ENCODE peak calls at places on chromosomes 4 and X, in four cellular contexts. J, W, V and U are unnamed samples.

GRCh38 chr4:6471303-6472007 is 959 bp downstream of the PPP2R2C start:
- DNase-seq in J (peak), W (no peak), V (no peak), U (no peak)

GRCh38 chrX:27915617-27916016 is 65.6 kb downstream of the DCAF8L1 start:
- DNase-seq in J (peak), W (peak), V (no peak), U (no peak)

GRCh38 chrX:129359269-129359668 is 164.0 kb downstream of the SMARCA1 start:
- DNase-seq in J (no peak), W (peak), V (no peak), U (no peak)

GRCh38 chrX:102599950-102600579 is 750 bp downstream of the ARMCX5 start:
- DNase-seq in J (peak), W (peak), V (no peak), U (no peak)

GRCh38 chr4:7430368-7430964 is 4.3 kb downstream of the PSAPL1 start:
- DNase-seq in J (peak), W (peak), V (no peak), U (no peak)

GRCh38 chrX:69988955-69989394 is 60.8 kb downstream of the AWAT2 start:
- DNase-seq in J (no peak), W (no peak), V (no peak), U (no peak)

GRCh38 chr4:41611881-41612871 is 74.2 kb downstream of the LIMCH1 start:
- DNase-seq in J (peak), W (peak), V (peak), U (no peak)

GRCh38 chrX:130789793-130790192 is 113.2 kb downstream of the ENOX2 start:
- DNase-seq in J (no peak), W (no peak), V (no peak), U (no peak)

GRCh38 chrX:39165185-39165584 is 363.9 kb downstream of the MID1IP1 start:
- DNase-seq in J (no peak), W (no peak), V (no peak), U (peak)

GRCh38 chr4:174154455-174154854 is 129.0 kb downstream of the FBXO8 start:
- DNase-seq in J (peak), W (peak), V (no peak), U (no peak)

GRCh38 chr4:19329077-19329476 is 922.6 kb upstream of the SLIT2 start:
- DNase-seq in J (no peak), W (no peak), V (no peak), U (no peak)

GRCh38 chr4:186792994-186793393 is 69.3 kb upstream of the FAT1 start:
- DNase-seq in J (peak), W (no peak), V (no peak), U (no peak)
- TF ChIP-seq CTCF in J (no peak), W (no peak), V (no peak), U (no peak)

GRCh38 chrX:142804085-142804484 is 221.6 kb upstream of the SPANXN4 start:
- DNase-seq in J (peak), W (peak), V (no peak), U (no peak)
- TF ChIP-seq CTCF in J (no peak), W (peak), V (no peak), U (no peak)

DNA sequence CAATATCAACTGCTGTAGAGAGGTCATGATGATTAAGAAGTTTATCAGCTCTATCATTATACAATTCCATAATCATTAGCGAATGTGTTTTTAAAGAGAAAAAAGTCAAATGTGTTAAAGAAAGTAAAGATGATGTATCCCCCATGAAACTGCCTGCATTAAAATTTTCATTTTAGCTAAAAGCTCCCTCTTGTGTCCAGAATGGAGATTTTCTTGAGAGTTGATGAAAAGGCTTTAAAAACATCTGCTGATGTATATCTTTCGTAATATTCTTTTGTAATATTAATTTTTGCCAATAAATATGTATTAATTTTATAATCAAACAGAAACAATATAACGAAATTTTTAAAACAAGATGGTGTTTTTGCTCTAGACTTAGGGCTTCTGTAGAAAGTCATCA is 52.1 kb upstream of the LHFPL1 start:
- DNase-seq in J (no peak), W (peak), V (no peak), U (no peak)
- TF ChIP-seq CTCF in J (no peak), W (peak), V (no peak), U (no peak)

DNA sequence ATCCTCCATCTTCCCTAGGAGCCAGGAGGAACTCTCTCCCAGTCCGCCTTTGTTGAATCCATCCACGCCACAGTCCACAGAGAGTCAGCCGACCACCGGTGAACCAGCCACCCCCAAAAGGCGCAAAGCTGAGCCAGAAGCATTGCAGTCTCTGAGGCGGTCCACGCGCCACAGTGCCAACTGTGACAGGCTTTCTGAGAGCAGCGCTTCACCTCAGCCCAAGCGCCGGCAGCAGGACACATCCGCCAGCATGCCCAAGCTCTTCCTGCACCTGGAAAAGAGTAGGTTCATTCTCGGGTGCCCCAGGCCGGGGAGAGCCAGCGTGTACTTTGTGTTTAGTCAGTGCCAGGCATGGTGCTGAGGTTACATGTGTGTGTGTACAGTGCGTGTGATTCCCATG is 7.4 kb downstream of the MSL3 start:
- DNase-seq in J (no peak), W (no peak), V (no peak), U (no peak)
- TF ChIP-seq CTCF in J (no peak), W (no peak), V (no peak), U (no peak)

DNA sequence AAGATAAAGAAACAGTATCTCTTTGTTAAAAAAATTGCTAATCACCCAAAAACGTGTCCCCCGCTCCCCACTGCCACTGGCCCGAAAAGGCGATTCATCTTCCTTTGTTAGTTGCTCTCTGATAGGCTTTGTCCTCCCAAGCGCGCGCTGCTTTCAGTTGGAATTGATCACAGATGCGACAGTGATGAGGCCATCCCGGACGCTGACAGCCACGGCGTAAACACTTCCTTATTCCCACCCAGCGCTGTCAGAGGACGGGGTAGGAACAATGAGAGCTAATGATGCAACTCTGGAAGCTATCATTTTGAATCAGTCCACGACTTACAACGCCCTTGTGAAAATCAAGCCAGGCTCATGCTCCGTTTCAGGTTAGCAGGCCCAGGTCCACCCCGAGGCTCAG is 21.4 kb downstream of the SOD3 start:
- DNase-seq in J (no peak), W (no peak), V (no peak), U (no peak)
- TF ChIP-seq CTCF in J (no peak), W (no peak), V (no peak), U (no peak)

DNA sequence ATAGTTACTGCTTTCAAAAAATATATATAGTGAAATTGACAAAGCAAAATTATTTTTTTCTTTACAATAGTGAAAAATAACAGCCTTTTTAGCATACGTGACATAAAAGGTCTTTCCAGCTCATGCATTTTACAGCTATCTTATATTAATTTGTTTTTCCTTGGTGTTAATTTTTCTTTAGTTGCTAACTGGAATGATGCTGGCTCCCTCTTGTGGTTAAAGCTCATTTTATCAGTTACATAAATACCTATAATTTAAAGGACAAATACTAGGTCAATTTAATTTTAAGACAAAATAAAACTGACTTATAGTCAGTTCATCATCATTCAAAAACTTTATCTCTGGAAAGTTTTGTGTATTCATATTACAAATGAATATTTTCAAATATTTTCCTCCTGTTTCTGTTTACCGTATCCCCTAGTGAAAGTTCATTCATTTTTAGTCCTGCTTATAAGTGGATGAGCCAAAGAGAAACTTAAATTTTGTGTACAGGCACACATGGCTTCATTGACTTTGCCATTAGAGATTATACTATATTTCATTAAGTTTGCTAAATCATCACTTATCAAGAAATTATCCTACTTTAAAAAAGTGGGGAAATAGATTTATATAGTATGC is 9.9 kb upstream of the ANAPC4 start:
- DNase-seq in J (peak), W (peak), V (no peak), U (no peak)
- TF ChIP-seq CTCF in J (peak), W (peak), V (no peak), U (no peak)